ENCODE peak calls at places on chromosomes 6 and 20, in five cellular contexts. S, Q, I, F and P are unnamed samples.

GRCh38 chr6:85676086-85676729 is 33.5 kb upstream of the SYNCRIP start:
- DNase-seq in S (no peak), I (no peak), F (no peak), Q (no peak), P (no peak)

GRCh38 chr20:34369265-34369664 is 6.2 kb downstream of the ITCH start:
- DNase-seq in I (no peak), F (peak; percentile 50), Q (no peak), S (no peak), P (no peak)

GRCh38 chr6:102928109-102928508 is 1534.6 kb downstream of the GRIK2 start:
- DNase-seq in I (no peak), S (no peak), Q (no peak), F (no peak), P (no peak)

GRCh38 chr20:8339313-8339712 is 207.2 kb downstream of the PLCB1 start:
- DNase-seq in Q (no peak), I (no peak), S (no peak), F (no peak), P (no peak)

GRCh38 chr6:29763491-29764289 is 40.5 kb downstream of the HLA-F start:
- DNase-seq in Q (peak; percentile 57), S (no peak), I (no peak), F (no peak), P (no peak)

GRCh38 chr6:39889229-39889628 is 45.0 kb downstream of the MOCS1 start:
- DNase-seq in I (no peak), F (no peak), Q (no peak), S (no peak), P (no peak)

GRCh38 chr20:61046721-61047351 is 205.2 kb upstream of the CDH4 start:
- DNase-seq in S (no peak), F (no peak), I (peak; percentile 48), Q (no peak), P (peak; percentile 16)

GRCh38 chr20:51011479-51011878 is 11.4 kb downstream of the KCNG1 start:
- DNase-seq in I (no peak), F (no peak), S (no peak), Q (no peak), P (no peak)

GRCh38 chr20:4045741-4046140 is 30.4 kb upstream of the RNF24 start:
- DNase-seq in I (no peak), Q (no peak), F (peak; percentile 73), S (no peak), P (no peak)

GRCh38 chr20:43284481-43284880 is 94.8 kb upstream of the PTPRT start:
- DNase-seq in I (no peak), F (no peak), S (no peak), Q (no peak), P (no peak)